ENCODE peak calls at places on chromosomes 12 and 14, in ten cellular contexts. G is fibroblast of lung; B is thoracic aorta; Y is right atrium auricular region; S is uterus; E is effector memory CD4-positive, alpha-beta T cell; R is heart right ventricle; P is testis; Q is lower lobe of right lung; F is Panc1. K is an unnamed sample.

GRCh38 chr12:116222358-116222757 is 55.1 kb downstream of the MED13L start:
- DNase-seq in S (peak; percentile 62), E (no peak), P (peak; percentile 83), F (peak; percentile 38), R (no peak), B (peak; percentile 66), Y (peak; percentile 85), Q (no peak), G (peak; percentile 96), K (peak; percentile 78)

GRCh38 chr14:69844171-69844570 is 35.0 kb upstream of the SMOC1 start:
- DNase-seq in S (no peak), R (no peak), B (no peak), P (no peak), G (no peak), Q (no peak), F (no peak), Y (no peak), E (no peak), K (no peak)

GRCh38 chr14:65949711-65950516 is 536.3 kb upstream of the CCDC196 start:
- DNase-seq in G (peak; percentile 0), E (no peak), P (peak; percentile 31), S (peak; percentile 23), Y (no peak), F (no peak), Q (peak; percentile 64), R (peak; percentile 37), B (no peak), K (no peak)

GRCh38 chr12:45279916-45280547 is 64.1 kb downstream of the ANO6 start:
- DNase-seq in B (no peak), F (no peak), P (no peak), Q (no peak), Y (no peak), S (no peak), E (no peak), R (no peak), G (no peak), K (no peak)

GRCh38 chr12:20567413-20567812 is 127.7 kb upstream of the SLCO1C1 start:
- DNase-seq in S (no peak), E (no peak), Y (no peak), Q (no peak), G (no peak), P (no peak), B (no peak), R (no peak), F (no peak), K (no peak)

GRCh38 chr12:9646794-9647622 is 22.5 kb upstream of the CLEC2D start:
- DNase-seq in Q (no peak), G (peak; percentile 36), P (peak; percentile 19), R (no peak), E (no peak), B (no peak), F (no peak), S (no peak), Y (no peak), K (no peak)

GRCh38 chr14:58638231-58639205 is 756 bp downstream of the DACT1 start:
- DNase-seq in S (peak; percentile 37), F (no peak), Y (no peak), B (no peak), Q (no peak), R (peak; percentile 24), G (peak; percentile 23), E (no peak), P (peak; percentile 38), K (peak; percentile 68)

GRCh38 chr14:32331227-32331597 is 2.1 kb downstream of the AKAP6 start:
- DNase-seq in Y (no peak), P (peak; percentile 50), R (no peak), Q (no peak), B (no peak), S (no peak), E (no peak), F (no peak), G (no peak), K (no peak)

GRCh38 chr12:124720019-124720686 is 143.5 kb downstream of the SCARB1 start:
- DNase-seq in B (no peak), F (no peak), Y (no peak), G (peak; percentile 43), R (no peak), Q (no peak), P (no peak), S (peak; percentile 47), E (no peak), K (no peak)

GRCh38 chr12:107404981-107405380 is 280.6 kb upstream of the PWP1 start:
- DNase-seq in P (peak; percentile 41), F (no peak), S (no peak), B (no peak), G (peak; percentile 8), E (no peak), Y (no peak), R (no peak), Q (no peak), K (no peak)

GRCh38 chr14:68594737-68595380 is 198.0 kb downstream of the ZFP36L1 start:
- DNase-seq in F (no peak), Y (no peak), S (no peak), G (no peak), B (no peak), P (no peak), Q (no peak), R (no peak), E (no peak), K (no peak)

GRCh38 chr12:124774462-124775167 is 89.0 kb downstream of the SCARB1 start:
- DNase-seq in F (no peak), R (no peak), B (peak; percentile 31), P (no peak), E (peak; percentile 5), S (peak; percentile 57), Q (no peak), Y (peak; percentile 78), G (peak; percentile 86), K (no peak)

GRCh38 chr14:104887623-104888488 is 22.8 kb downstream of the CEP170B start:
- DNase-seq in Q (no peak), P (no peak), E (no peak), G (no peak), F (no peak), Y (no peak), R (no peak), B (no peak), S (no peak), K (no peak)

DNA sequence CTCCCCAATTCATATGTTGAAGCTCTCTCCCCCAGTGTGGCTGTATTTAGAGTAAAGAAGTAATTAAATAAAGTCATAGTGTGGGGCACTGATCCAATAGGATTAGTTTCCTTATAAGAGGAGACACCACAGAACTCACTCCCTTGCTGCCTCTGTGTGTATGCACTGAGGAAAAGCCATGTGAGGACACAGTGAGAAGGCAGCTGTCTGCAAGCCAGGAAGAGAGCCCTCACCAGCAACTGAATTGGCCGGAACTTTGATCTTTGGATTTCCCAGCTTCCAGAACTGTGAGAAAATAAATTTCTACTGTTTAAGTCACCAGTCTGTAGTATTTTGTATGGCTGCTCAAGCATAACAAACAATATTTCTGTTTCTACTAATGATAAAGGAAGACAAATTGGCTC is 368.7 kb upstream of the PRICKLE1 start:
- DNase-seq in Y (no peak), Q (no peak), S (no peak), P (no peak), F (no peak), E (no peak), G (peak; percentile 33), B (no peak), R (no peak), K (no peak)
- H3K4me1 ChIP-seq in Y (no peaks in the 10 kb centered on the region), Q (peaks cover 13% of the 10 kb centered on the region), S (no peaks in the 10 kb centered on the region), P (no peaks in the 10 kb centered on the region), F (no peaks in the 10 kb centered on the region), E (no peaks in the 10 kb centered on the region), G (no peaks in the 10 kb centered on the region), B (no peaks in the 10 kb centered on the region), R (peaks cover 8% of the 10 kb centered on the region), K (no peaks in the 10 kb centered on the region)

DNA sequence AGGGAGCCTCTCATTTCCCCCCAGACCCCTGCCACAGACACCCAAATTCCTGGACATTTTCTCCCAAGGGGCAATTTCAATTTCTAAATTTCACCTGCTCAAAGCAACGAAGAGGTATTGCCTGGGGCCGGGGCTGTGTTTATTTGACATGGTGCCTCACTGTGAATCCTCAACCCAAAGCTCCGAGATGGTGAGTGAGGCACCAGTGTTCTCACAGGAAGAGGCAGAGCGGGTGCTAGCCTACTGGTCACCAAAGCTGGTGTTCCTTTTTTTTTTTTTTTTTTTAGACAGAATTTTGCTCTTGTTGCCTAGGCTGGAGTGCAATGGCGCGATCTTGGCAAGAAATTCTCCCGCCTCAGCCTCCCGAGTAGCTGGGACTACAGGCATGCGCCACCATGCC is 14.8 kb upstream of the SH2B3 start:
- DNase-seq in Y (no peak), E (no peak), S (no peak), Q (no peak), G (no peak), B (no peak), F (no peak), R (no peak), P (no peak), K (no peak)
- H3K4me3 ChIP-seq in Y (no peak overlapping the region), E (no peak overlapping the region), S (no peak overlapping the region), Q (no peak overlapping the region), G (no peak overlapping the region), B (no peak overlapping the region), F (no peak overlapping the region), R (no peak overlapping the region), P (no peak overlapping the region), K (no peak overlapping the region)

DNA sequence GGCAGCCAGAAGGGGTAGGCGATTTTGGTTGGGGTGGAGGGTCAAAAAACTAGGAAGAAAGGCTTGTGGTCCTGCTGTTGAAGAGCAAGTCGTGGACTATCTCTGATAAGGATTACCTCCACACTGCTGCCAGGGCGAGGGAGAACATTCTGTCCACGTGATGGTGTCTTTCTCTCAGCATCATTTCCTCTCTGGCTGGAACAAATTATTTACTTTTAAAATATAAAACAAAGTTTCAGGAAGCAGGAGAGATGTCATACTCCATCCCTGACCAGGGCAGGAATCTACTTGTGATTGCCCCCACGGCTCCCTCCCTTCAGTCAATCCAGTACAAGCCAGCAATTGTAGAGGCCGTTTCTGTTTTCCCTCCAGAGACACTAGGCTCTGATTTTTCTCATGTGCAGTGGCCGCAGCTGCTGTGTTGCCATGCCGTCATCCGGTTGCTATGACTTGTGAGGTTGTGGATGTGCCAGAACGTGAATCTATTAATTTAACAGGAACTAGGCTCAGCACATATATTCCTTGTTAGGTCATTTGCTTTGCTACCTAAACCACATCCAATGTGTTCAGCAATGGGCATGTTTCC is 61.5 kb upstream of the PTGR2 start:
- DNase-seq in G (peak; percentile 98), B (peak; percentile 73), Y (peak; percentile 89), S (peak; percentile 80), R (peak; percentile 54), E (no peak), F (no peak), P (peak; percentile 51), Q (no peak), K (peak; percentile 77)
- H3K4me1 ChIP-seq in G (peaks cover 33% of the 10 kb centered on the region), B (peaks cover 38% of the 10 kb centered on the region), Y (no peaks in the 10 kb centered on the region), S (peaks cover 9% of the 10 kb centered on the region), R (peaks cover 67% of the 10 kb centered on the region), E (peaks cover 17% of the 10 kb centered on the region), F (peaks cover 28% of the 10 kb centered on the region), P (peaks cover 53% of the 10 kb centered on the region), Q (peaks cover 54% of the 10 kb centered on the region), K (peaks cover 38% of the 10 kb centered on the region)

DNA sequence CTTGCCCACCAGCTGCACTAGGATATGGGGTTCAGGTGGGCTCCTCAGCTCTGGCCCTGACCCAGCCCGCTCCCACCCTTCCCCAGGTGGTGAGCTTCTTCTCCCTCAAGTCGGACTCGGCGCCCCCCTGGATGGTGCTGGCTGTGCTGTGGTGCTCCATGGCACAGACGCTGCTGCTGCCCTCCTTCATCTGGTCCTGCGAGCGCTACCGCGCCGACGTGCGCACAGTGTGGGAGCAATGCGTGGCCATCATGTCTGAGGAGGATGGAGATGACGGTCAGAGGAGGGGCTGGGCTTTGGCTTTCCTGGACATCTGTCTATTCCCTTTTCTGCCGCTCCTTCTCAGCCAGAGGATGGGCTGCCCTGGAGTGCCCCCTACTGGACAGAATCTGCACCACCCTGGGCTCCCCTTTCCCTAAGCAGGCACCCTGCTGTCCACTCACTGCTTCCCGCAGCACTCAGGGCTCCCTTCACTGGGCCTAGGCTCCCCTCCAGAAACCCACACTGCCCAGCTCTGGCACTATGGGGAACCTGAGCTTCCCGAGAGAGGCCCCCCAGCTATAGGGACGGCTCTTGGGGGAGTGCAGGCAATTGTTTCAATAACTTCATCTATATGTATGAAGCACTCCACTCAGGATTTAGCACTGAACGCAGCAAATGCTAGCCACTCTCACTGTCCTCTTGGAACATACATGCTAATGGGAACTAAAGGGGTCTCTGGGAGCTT is 2.6 kb upstream of the P3H3 start:
- DNase-seq in F (no peak), B (peak; percentile 47), P (peak; percentile 89), R (peak; percentile 89), Q (peak; percentile 85), G (peak; percentile 85), E (peak; percentile 64), S (peak; percentile 89), Y (peak; percentile 90), K (peak; percentile 77)
- H3K4me3 ChIP-seq in F (peak overlapping the region; percentile 27), B (peak overlapping the region; percentile 54), P (no peak overlapping the region), R (no peak overlapping the region), Q (no peak overlapping the region), G (peak overlapping the region; percentile 38), E (no peak overlapping the region), S (peak overlapping the region; percentile 18), Y (no peak overlapping the region), K (no peak overlapping the region)